ENCODE peak calls at places on chromosomes 1 and 21, in five cellular contexts. H is sigmoid colon, Q is Panc1, Z is brain microvascular endothelial cell, C is foreskin keratinocyte. E is an unnamed sample.

GRCh38 chr1:198837276-198838021 is 198.6 kb downstream of the PTPRC start:
- DNase-seq in H (no peak), Q (no peak), Z (no peak), C (peak), E (no peak)

GRCh38 chr1:13764533-13764932 is 64.5 kb downstream of the PRDM2 start:
- DNase-seq in H (no peak), Q (no peak), Z (peak), C (no peak), E (no peak)

GRCh38 chr1:163178628-163179027 is 24.1 kb downstream of the RGS5 start:
- DNase-seq in H (no peak), Q (no peak), Z (no peak), C (no peak), E (no peak)

GRCh38 chr1:224504642-224505041 is 70.0 kb upstream of the WDR26 start:
- DNase-seq in H (no peak), Q (no peak), Z (no peak), C (no peak), E (no peak)

GRCh38 chr1:246117066-246117791 is 389.9 kb downstream of the SMYD3 start:
- DNase-seq in H (no peak), Q (no peak), Z (peak), C (no peak), E (no peak)

GRCh38 chr1:48061162-48062136 is 64.3 kb upstream of the TRABD2B start:
- DNase-seq in H (no peak), Q (peak), Z (peak), C (no peak), E (no peak)

GRCh38 chr1:70112838-70113237 is 92.5 kb downstream of the LRRC40 start:
- DNase-seq in H (no peak), Q (no peak), Z (no peak), C (no peak), E (no peak)

GRCh38 chr1:78645728-78646127 is 3.9 kb upstream of the IFI44 start:
- DNase-seq in H (no peak), Q (no peak), Z (no peak), C (no peak), E (no peak)

GRCh38 chr1:214337536-214337935 is 56.6 kb downstream of the SMYD2 start:
- DNase-seq in H (no peak), Q (no peak), Z (peak), C (no peak), E (no peak)

GRCh38 chr1:36257375-36257767 is 33.1 kb downstream of the THRAP3 start:
- DNase-seq in H (no peak), Q (no peak), Z (no peak), C (no peak), E (no peak)

DNA sequence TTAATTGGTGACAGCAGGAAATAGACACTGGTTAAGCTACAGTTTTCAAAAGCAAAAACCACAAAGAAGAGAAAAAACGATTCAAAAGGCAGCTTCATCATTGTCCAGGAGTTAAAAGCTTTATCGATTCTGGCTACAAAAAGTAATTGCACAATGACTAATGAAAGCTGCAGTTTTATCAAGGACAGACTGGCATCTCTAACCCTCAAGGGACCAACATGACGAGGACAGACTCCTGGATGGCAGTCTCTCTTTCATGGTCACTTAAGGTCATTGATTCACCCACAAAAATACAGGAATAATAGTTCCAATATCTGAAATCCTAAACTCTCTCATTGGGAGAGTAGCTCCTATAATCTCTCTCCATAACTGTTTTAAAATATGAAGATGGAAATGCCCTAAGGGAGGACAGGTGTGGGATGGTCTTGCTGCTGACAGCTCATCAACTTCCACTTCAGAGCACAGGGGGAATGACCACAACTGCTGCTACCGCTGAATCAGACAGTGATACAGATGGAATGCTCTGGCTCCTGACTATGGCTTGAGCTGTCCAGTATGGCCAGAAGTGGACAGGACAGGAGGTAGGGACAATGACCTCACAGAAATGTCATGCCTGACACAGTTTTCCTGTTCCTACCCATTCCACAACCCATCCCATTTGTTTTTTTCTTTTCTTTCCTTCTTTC is 17.4 kb upstream of the CPLANE2 start:
- DNase-seq in H (no peak), Q (no peak), Z (no peak), C (no peak), E (no peak)
- H3K27ac ChIP-seq in H (no peak), Q (no peak), Z (no peak), C (no peak), E (no peak)

GRCh38 chr21:41640756-41641509 is 125.9 kb downstream of the RIPK4 start:
- DNase-seq in H (no peak), Q (no peak), Z (no peak), C (no peak), E (no peak)
- H3K27ac ChIP-seq in H (peak), Q (peak), Z (peak), C (peak), E (no peak)

DNA sequence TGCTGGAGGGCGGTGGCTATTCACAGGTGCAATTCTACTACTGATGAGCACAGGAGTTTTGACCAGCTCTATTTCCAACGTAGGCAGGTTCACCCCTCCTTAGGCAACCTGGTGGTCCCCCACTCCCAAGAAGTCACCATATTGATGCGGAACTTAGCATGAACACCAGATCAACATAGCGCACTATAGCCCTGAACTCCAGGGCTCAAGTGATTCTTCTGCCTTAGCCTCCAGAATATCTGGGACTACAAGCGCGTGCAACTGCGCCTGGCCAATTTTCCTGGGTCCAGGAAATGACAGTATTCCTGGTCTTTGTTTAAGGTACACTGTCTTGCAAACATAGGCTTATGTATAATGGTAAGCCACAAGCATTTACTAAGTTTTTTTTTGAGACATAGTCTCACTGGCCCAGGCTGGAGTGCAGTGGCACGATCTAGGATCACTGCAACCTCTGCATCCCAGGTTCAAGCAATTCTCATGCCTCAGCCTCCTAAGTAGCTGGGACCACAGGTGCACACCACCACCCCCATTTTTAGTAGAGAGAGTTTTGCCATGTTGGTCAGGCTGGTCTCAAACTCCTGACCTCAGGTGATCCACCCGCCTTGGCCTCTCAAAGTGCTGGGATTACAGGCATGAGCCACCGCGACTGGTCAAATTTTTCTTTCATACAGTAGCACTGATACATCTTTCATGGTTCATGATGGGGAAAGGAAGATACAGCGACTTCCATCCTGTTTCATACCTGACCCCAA is 12.6 kb downstream of the MCL1 start:
- DNase-seq in H (peak), Q (no peak), Z (no peak), C (no peak), E (no peak)
- H3K27ac ChIP-seq in H (peak), Q (peak), Z (peak), C (peak), E (peak)

GRCh38 chr1:184555665-184556641 is 169.1 kb downstream of the C1orf21 start:
- DNase-seq in H (no peak), Q (no peak), Z (no peak), C (peak), E (no peak)
- H3K27ac ChIP-seq in H (no peak), Q (no peak), Z (no peak), C (no peak), E (no peak)

GRCh38 chr1:234546890-234547788 is 62.8 kb downstream of the IRF2BP2 start:
- DNase-seq in H (peak), Q (no peak), Z (no peak), C (no peak), E (no peak)

GRCh38 chr1:234553241-234554156 is 56.5 kb downstream of the IRF2BP2 start:
- DNase-seq in H (peak), Q (no peak), Z (peak), C (no peak), E (no peak)

GRCh38 chr1:234551032-234551378 is 59.0 kb downstream of the IRF2BP2 start:
- DNase-seq in H (peak), Q (no peak), Z (no peak), C (no peak), E (no peak)

GRCh38 chr1:234549447-234550021 is 60.4 kb downstream of the IRF2BP2 start:
- DNase-seq in H (peak), Q (no peak), Z (no peak), C (no peak), E (no peak)

DNA sequence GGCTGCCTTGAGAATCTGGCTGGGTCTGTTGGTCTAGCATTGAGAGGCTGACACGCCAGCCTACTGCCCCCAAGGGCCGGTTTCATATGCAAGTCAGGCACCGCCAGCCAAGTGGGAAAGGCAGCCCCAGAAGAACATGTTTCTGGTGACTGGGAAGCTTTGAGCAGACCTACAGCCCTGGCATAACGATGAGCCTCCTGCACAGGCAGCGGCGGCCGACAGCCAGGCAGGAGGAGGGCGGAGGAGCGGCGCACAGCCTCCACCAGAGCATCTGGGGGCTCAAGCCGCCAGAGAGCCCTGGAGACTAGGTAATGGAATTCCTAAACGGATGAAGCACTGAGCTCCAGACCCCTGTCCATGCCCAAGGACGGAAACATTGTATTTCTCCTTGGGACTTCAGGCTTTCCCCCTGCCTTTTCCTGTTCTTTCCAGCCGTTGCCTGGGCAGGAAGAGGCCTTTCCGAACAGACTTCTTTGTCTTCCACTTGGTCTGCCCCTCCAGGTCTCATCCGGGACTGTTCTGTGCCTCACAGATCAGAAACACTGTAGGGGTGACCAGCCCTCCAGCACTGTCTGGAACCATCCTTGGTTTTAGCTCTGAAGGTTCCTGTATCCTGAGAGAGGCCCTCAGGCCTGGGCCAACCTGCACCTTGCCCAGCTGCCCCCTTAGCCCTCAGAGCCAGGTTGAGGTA is 59.5 kb downstream of the IRF2BP2 start:
- DNase-seq in H (peak), Q (no peak), Z (no peak), C (no peak), E (no peak)
- H3K27ac ChIP-seq in H (peak), Q (peak), Z (no peak), C (no peak), E (no peak)

GRCh38 chr1:228210076-228210651 is 2.3 kb downstream of the OBSCN start:
- DNase-seq in H (no peak), Q (no peak), Z (no peak), C (no peak), E (no peak)
- H3K27ac ChIP-seq in H (no peak), Q (no peak), Z (no peak), C (no peak), E (no peak)

GRCh38 chr1:156493154-156493631 is 7.4 kb downstream of the MEF2D start:
- DNase-seq in H (no peak), Q (no peak), Z (no peak), C (no peak), E (peak)

GRCh38 chr1:156494309-156494895 is 6.2 kb downstream of the MEF2D start:
- DNase-seq in H (no peak), Q (no peak), Z (no peak), C (no peak), E (peak)

GRCh38 chr1:156492013-156492590 is 8.5 kb downstream of the MEF2D start:
- DNase-seq in H (no peak), Q (no peak), Z (no peak), C (no peak), E (peak)

GRCh38 chr1:156492591-156493080 is 7.9 kb downstream of the MEF2D start:
- DNase-seq in H (no peak), Q (no peak), Z (no peak), C (no peak), E (peak)

GRCh38 chr1:156493749-156494148 is 6.8 kb downstream of the MEF2D start:
- DNase-seq in H (no peak), Q (no peak), Z (no peak), C (no peak), E (no peak)
- H3K27ac ChIP-seq in H (peak), Q (no peak), Z (no peak), C (no peak), E (peak)

GRCh38 chr1:201286445-201286844 is 3.1 kb downstream of the PKP1 start:
- DNase-seq in H (peak), Q (no peak), Z (no peak), C (no peak), E (no peak)

GRCh38 chr1:201288007-201288406 is 4.7 kb downstream of the PKP1 start:
- DNase-seq in H (peak), Q (no peak), Z (no peak), C (no peak), E (no peak)

GRCh38 chr1:201283836-201284553 is 689 bp downstream of the PKP1 start:
- DNase-seq in H (peak), Q (no peak), Z (no peak), C (no peak), E (peak)

GRCh38 chr1:201284636-201285035 is 1.3 kb downstream of the PKP1 start:
- DNase-seq in H (peak), Q (no peak), Z (no peak), C (no peak), E (no peak)

DNA sequence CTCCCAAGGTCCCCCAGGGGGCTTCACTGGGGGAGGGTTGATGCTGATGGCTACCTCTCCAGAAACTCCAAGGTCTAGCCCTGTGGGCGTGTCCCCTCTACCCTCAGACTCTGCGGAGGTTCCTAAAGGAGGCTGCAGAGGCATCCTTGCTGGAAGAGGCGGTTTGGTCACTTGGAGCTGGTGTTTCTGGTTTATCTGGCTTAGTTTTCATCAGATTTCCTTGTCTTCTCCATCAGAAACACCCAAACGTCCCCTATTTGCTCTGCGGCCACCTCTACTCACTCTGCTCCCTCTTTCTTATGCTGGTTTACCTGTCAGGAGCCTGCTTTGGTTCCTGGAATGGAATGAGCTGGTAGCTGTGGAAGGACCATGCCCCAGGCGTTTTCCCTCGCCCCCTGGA is 2.5 kb downstream of the PKP1 start:
- DNase-seq in H (peak), Q (no peak), Z (no peak), C (no peak), E (no peak)
- H3K27ac ChIP-seq in H (no peak), Q (no peak), Z (no peak), C (peak), E (no peak)

GRCh38 chr1:158035014-158035413 is 41.6 kb downstream of the KIRREL1 start:
- DNase-seq in H (no peak), Q (no peak), Z (no peak), C (no peak), E (no peak)
- H3K27ac ChIP-seq in H (peak), Q (peak), Z (no peak), C (no peak), E (no peak)

E was measured in kidney.